ENCODE peak calls at places on chromosome 5, in seven cellular contexts. One of them, this sample, is unnamed.

GRCh38 chr5:124677376-124677998 is 69.0 kb downstream of the ZNF608 start:
- DNase-seq in GM12878: no peak
- DNase-seq in heart left ventricle: peak; percentile 36
- DNase-seq in cardiac muscle cell: no peak
- DNase-seq in MM.1S: no peak
- DNase-seq in psoas muscle: no peak
- DNase-seq in ovary: no peak
- DNase-seq in this sample: no peak

GRCh38 chr5:110839004-110839403 is 100.2 kb downstream of the SLC25A46 start:
- DNase-seq in GM12878: no peak
- DNase-seq in cardiac muscle cell: no peak
- DNase-seq in MM.1S: no peak
- DNase-seq in heart left ventricle: no peak
- DNase-seq in ovary: no peak
- DNase-seq in psoas muscle: no peak
- DNase-seq in this sample: no peak

GRCh38 chr5:157167219-157167621 is 1.2 kb upstream of the GARIN3 start:
- DNase-seq in psoas muscle: no peak
- DNase-seq in cardiac muscle cell: no peak
- DNase-seq in GM12878: peak; percentile 16
- DNase-seq in heart left ventricle: no peak
- DNase-seq in ovary: no peak
- DNase-seq in MM.1S: peak; percentile 71
- DNase-seq in this sample: no peak

GRCh38 chr5:32583582-32584232 is 1.6 kb upstream of the SUB1 start:
- DNase-seq in cardiac muscle cell: no peak
- DNase-seq in GM12878: peak; percentile 97
- DNase-seq in heart left ventricle: no peak
- DNase-seq in MM.1S: peak; percentile 93
- DNase-seq in psoas muscle: no peak
- DNase-seq in ovary: no peak
- DNase-seq in this sample: no peak

GRCh38 chr5:83955916-83956315 is 235.3 kb upstream of the HAPLN1 start:
- DNase-seq in psoas muscle: no peak
- DNase-seq in cardiac muscle cell: no peak
- DNase-seq in ovary: no peak
- DNase-seq in MM.1S: no peak
- DNase-seq in heart left ventricle: no peak
- DNase-seq in GM12878: no peak
- DNase-seq in this sample: no peak

GRCh38 chr5:123371575-123372179 is 51.5 kb downstream of the CEP120 start:
- DNase-seq in heart left ventricle: peak; percentile 15
- DNase-seq in ovary: peak; percentile 18
- DNase-seq in cardiac muscle cell: peak; percentile 59
- DNase-seq in psoas muscle: peak; percentile 65
- DNase-seq in GM12878: no peak
- DNase-seq in MM.1S: peak; percentile 16
- DNase-seq in this sample: peak; percentile 45

GRCh38 chr5:97006454-97006853 is 70.6 kb downstream of the LNPEP start:
- DNase-seq in ovary: no peak
- DNase-seq in cardiac muscle cell: no peak
- DNase-seq in psoas muscle: no peak
- DNase-seq in MM.1S: no peak
- DNase-seq in GM12878: no peak
- DNase-seq in heart left ventricle: no peak
- DNase-seq in this sample: no peak

GRCh38 chr5:149435015-149435376 is 55.9 kb upstream of the IL17B start:
- DNase-seq in MM.1S: no peak
- DNase-seq in cardiac muscle cell: no peak
- DNase-seq in ovary: no peak
- DNase-seq in GM12878: no peak
- DNase-seq in heart left ventricle: no peak
- DNase-seq in psoas muscle: no peak
- DNase-seq in this sample: no peak

GRCh38 chr5:154197801-154198461 is 7.4 kb downstream of the GALNT10 start:
- DNase-seq in MM.1S: no peak
- DNase-seq in cardiac muscle cell: no peak
- DNase-seq in ovary: no peak
- DNase-seq in psoas muscle: no peak
- DNase-seq in GM12878: peak; percentile 53
- DNase-seq in heart left ventricle: no peak
- DNase-seq in this sample: peak; percentile 79

GRCh38 chr5:172680921-172681320 is 39.9 kb downstream of the NEURL1B start:
- DNase-seq in MM.1S: no peak
- DNase-seq in heart left ventricle: no peak
- DNase-seq in ovary: no peak
- DNase-seq in psoas muscle: no peak
- DNase-seq in GM12878: no peak
- DNase-seq in cardiac muscle cell: no peak
- DNase-seq in this sample: no peak

GRCh38 chr5:54455413-54456157 is at the start of gene HSPB3:
- DNase-seq in cardiac muscle cell: peak; percentile 70
- DNase-seq in ovary: peak; percentile 25
- DNase-seq in GM12878: no peak
- DNase-seq in MM.1S: no peak
- DNase-seq in psoas muscle: peak; percentile 76
- DNase-seq in heart left ventricle: peak; percentile 55
- DNase-seq in this sample: no peak

GRCh38 chr5:5572010-5572982 is 149.8 kb downstream of the ICE1 start:
- DNase-seq in psoas muscle: peak; percentile 69
- DNase-seq in cardiac muscle cell: no peak
- DNase-seq in MM.1S: no peak
- DNase-seq in ovary: no peak
- DNase-seq in heart left ventricle: peak; percentile 31
- DNase-seq in GM12878: no peak
- DNase-seq in this sample: no peak

GRCh38 chr5:115069087-115069968 is 100.4 kb downstream of the TRIM36 start:
- DNase-seq in cardiac muscle cell: peak; percentile 70
- DNase-seq in psoas muscle: no peak
- DNase-seq in heart left ventricle: peak; percentile 8
- DNase-seq in ovary: no peak
- DNase-seq in GM12878: peak; percentile 12
- DNase-seq in MM.1S: peak; percentile 44
- DNase-seq in this sample: no peak

GRCh38 chr5:170791325-170791954 is 7.9 kb downstream of the GABRP start:
- DNase-seq in heart left ventricle: peak; percentile 73
- DNase-seq in MM.1S: peak; percentile 70
- DNase-seq in psoas muscle: no peak
- DNase-seq in ovary: no peak
- DNase-seq in GM12878: no peak
- DNase-seq in cardiac muscle cell: peak; percentile 83
- DNase-seq in this sample: peak; percentile 79

GRCh38 chr5:150492621-150493020 is 15.3 kb upstream of the NDST1 start:
- DNase-seq in psoas muscle: peak; percentile 46
- DNase-seq in MM.1S: no peak
- DNase-seq in heart left ventricle: no peak
- DNase-seq in ovary: no peak
- DNase-seq in cardiac muscle cell: no peak
- DNase-seq in GM12878: no peak
- DNase-seq in this sample: no peak

GRCh38 chr5:31303688-31304087 is 110.2 kb downstream of the CDH6 start:
- DNase-seq in psoas muscle: no peak
- DNase-seq in cardiac muscle cell: no peak
- DNase-seq in MM.1S: no peak
- DNase-seq in GM12878: no peak
- DNase-seq in heart left ventricle: no peak
- DNase-seq in ovary: no peak
- DNase-seq in this sample: no peak

GRCh38 chr5:135993248-135993893 is 35.4 kb upstream of the TGFBI start:
- DNase-seq in MM.1S: no peak
- DNase-seq in ovary: no peak
- DNase-seq in GM12878: no peak
- DNase-seq in heart left ventricle: no peak
- DNase-seq in cardiac muscle cell: no peak
- DNase-seq in psoas muscle: no peak
- DNase-seq in this sample: no peak

GRCh38 chr5:112935675-112936074 is 13.6 kb upstream of the REEP5 start:
- DNase-seq in MM.1S: no peak
- DNase-seq in GM12878: no peak
- DNase-seq in psoas muscle: no peak
- DNase-seq in cardiac muscle cell: no peak
- DNase-seq in ovary: no peak
- DNase-seq in heart left ventricle: no peak
- DNase-seq in this sample: no peak

GRCh38 chr5:45417285-45417996 is 278.7 kb downstream of the HCN1 start:
- DNase-seq in psoas muscle: no peak
- DNase-seq in heart left ventricle: no peak
- DNase-seq in GM12878: no peak
- DNase-seq in cardiac muscle cell: no peak
- DNase-seq in ovary: no peak
- DNase-seq in MM.1S: no peak
- DNase-seq in this sample: no peak

GRCh38 chr5:76082790-76083554 is at the start of gene SV2C:
- DNase-seq in heart left ventricle: no peak
- DNase-seq in MM.1S: peak; percentile 86
- DNase-seq in ovary: no peak
- DNase-seq in GM12878: no peak
- DNase-seq in cardiac muscle cell: peak; percentile 55
- DNase-seq in psoas muscle: peak; percentile 49
- DNase-seq in this sample: no peak

GRCh38 chr5:176651472-176651980 is 4.2 kb downstream of the TSPAN17 start:
- DNase-seq in psoas muscle: no peak
- DNase-seq in MM.1S: no peak
- DNase-seq in heart left ventricle: no peak
- DNase-seq in cardiac muscle cell: no peak
- DNase-seq in ovary: no peak
- DNase-seq in GM12878: no peak
- DNase-seq in this sample: no peak

GRCh38 chr5:1443145-1443543 is 2.1 kb downstream of the SLC6A3 start:
- DNase-seq in cardiac muscle cell: no peak
- DNase-seq in GM12878: no peak
- DNase-seq in ovary: no peak
- DNase-seq in psoas muscle: no peak
- DNase-seq in MM.1S: no peak
- DNase-seq in heart left ventricle: no peak
- DNase-seq in this sample: no peak

GRCh38 chr5:37310360-37310759 is 60.5 kb downstream of the NUP155 start:
- DNase-seq in heart left ventricle: no peak
- DNase-seq in psoas muscle: no peak
- DNase-seq in GM12878: no peak
- DNase-seq in MM.1S: no peak
- DNase-seq in ovary: no peak
- DNase-seq in cardiac muscle cell: no peak
- DNase-seq in this sample: no peak
- H3K36me3 ChIP-seq in heart left ventricle: peaks cover 100% of the 10 kb centered on the region
- H3K36me3 ChIP-seq in psoas muscle: peaks cover 3% of the 10 kb centered on the region
- H3K36me3 ChIP-seq in GM12878: peaks cover 7% of the 10 kb centered on the region
- H3K36me3 ChIP-seq in MM.1S: peaks cover 12% of the 10 kb centered on the region
- H3K36me3 ChIP-seq in ovary: no peaks in the 10 kb centered on the region
- H3K36me3 ChIP-seq in cardiac muscle cell: peaks cover 73% of the 10 kb centered on the region
- H3K36me3 ChIP-seq in this sample: peaks cover 50% of the 10 kb centered on the region

DNA sequence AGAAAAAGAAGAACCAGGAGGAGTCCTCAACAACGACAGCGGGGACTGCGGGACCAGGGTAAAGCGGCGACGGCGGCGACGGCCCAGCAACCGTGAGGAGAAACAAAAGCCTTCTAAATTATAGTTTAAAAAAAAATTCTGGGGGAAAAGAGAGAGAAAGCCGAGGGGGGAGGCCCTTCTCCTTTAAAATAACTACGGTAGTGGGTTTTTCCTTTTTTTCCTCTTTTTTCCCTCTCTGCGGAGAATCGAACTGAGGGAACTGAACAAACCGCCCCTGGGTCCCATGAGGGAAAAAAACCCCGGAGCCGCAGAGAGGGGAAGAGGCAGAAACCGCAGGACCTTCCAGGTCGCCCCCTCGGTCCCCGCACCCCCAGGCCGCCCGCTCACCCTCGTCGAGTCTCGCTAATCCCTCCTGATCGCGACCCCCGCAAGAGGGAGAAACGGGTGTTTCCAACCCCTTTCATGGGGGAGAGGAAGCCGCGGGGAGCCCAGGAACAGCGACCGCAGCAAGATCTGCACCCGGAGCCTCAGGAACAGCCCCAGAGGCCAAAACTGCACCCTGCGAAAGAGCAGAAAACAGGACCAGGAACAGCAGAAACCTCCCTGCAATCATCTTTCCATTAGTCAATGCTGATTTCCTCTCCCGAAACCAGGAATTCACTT is 455 bp downstream of the CPEB4 start:
- DNase-seq in heart left ventricle: no peak
- DNase-seq in GM12878: no peak
- DNase-seq in ovary: peak; percentile 27
- DNase-seq in MM.1S: no peak
- DNase-seq in cardiac muscle cell: peak; percentile 18
- DNase-seq in psoas muscle: peak; percentile 69
- DNase-seq in this sample: no peak
- H3K27ac ChIP-seq in heart left ventricle: peak overlapping the region; percentile 98
- H3K27ac ChIP-seq in GM12878: peak overlapping the region; percentile 74
- H3K27ac ChIP-seq in ovary: peak overlapping the region; percentile 41
- H3K27ac ChIP-seq in MM.1S: peak overlapping the region; percentile 85
- H3K27ac ChIP-seq in cardiac muscle cell: peak overlapping the region; percentile 19
- H3K27ac ChIP-seq in psoas muscle: peak overlapping the region; percentile 94
- H3K27ac ChIP-seq in this sample: peak overlapping the region; percentile 90

GRCh38 chr5:74693176-74693575 is 8.1 kb downstream of the HEXB start:
- DNase-seq in cardiac muscle cell: no peak
- DNase-seq in ovary: no peak
- DNase-seq in GM12878: no peak
- DNase-seq in MM.1S: no peak
- DNase-seq in heart left ventricle: no peak
- DNase-seq in psoas muscle: no peak
- DNase-seq in this sample: no peak
- H3K36me3 ChIP-seq in cardiac muscle cell: no peaks in the 10 kb centered on the region
- H3K36me3 ChIP-seq in ovary: no peaks in the 10 kb centered on the region
- H3K36me3 ChIP-seq in GM12878: peaks cover 1% of the 10 kb centered on the region
- H3K36me3 ChIP-seq in MM.1S: peaks cover 5% of the 10 kb centered on the region
- H3K36me3 ChIP-seq in heart left ventricle: peaks cover 90% of the 10 kb centered on the region
- H3K36me3 ChIP-seq in psoas muscle: peaks cover 2% of the 10 kb centered on the region
- H3K36me3 ChIP-seq in this sample: peaks cover 15% of the 10 kb centered on the region

GRCh38 chr5:34412769-34413168 is 243.4 kb upstream of the RAI14 start:
- DNase-seq in MM.1S: no peak
- DNase-seq in ovary: no peak
- DNase-seq in GM12878: no peak
- DNase-seq in psoas muscle: no peak
- DNase-seq in cardiac muscle cell: no peak
- DNase-seq in heart left ventricle: no peak
- DNase-seq in this sample: no peak
- H3K27ac ChIP-seq in MM.1S: no peak overlapping the region
- H3K27ac ChIP-seq in ovary: no peak overlapping the region
- H3K27ac ChIP-seq in GM12878: no peak overlapping the region
- H3K27ac ChIP-seq in psoas muscle: no peak overlapping the region
- H3K27ac ChIP-seq in cardiac muscle cell: no peak overlapping the region
- H3K27ac ChIP-seq in heart left ventricle: no peak overlapping the region
- H3K27ac ChIP-seq in this sample: no peak overlapping the region

This sample was measured in lung.